ENCODE peak calls at places on chromosomes 1 and 21, in nine cellular contexts. One of them, this sample, is unnamed.

GRCh38 chr1:203945030-203945429 is 83.6 kb downstream of the SNRPE start:
- DNase-seq in uterus: no peak
- DNase-seq in effector memory CD4-positive, alpha-beta T cell: no peak
- DNase-seq in SJSA1: no peak
- DNase-seq in SK-N-MC: no peak
- DNase-seq in sigmoid colon: no peak
- DNase-seq in WERI-Rb-1: no peak
- DNase-seq in heart left ventricle: no peak
- DNase-seq in ovary: no peak
- DNase-seq in this sample: no peak

GRCh38 chr1:21499283-21499945 is 9.8 kb upstream of the ALPL start:
- DNase-seq in uterus: no peak
- DNase-seq in effector memory CD4-positive, alpha-beta T cell: no peak
- DNase-seq in SJSA1: no peak
- DNase-seq in SK-N-MC: no peak
- DNase-seq in sigmoid colon: no peak
- DNase-seq in WERI-Rb-1: no peak
- DNase-seq in heart left ventricle: no peak
- DNase-seq in ovary: no peak
- DNase-seq in this sample: no peak

GRCh38 chr1:206049919-206050600 is 2.9 kb upstream of the RHEX start:
- DNase-seq in uterus: no peak
- DNase-seq in effector memory CD4-positive, alpha-beta T cell: no peak
- DNase-seq in SJSA1: no peak
- DNase-seq in SK-N-MC: no peak
- DNase-seq in sigmoid colon: no peak
- DNase-seq in WERI-Rb-1: no peak
- DNase-seq in heart left ventricle: no peak
- DNase-seq in ovary: no peak
- DNase-seq in this sample: no peak

GRCh38 chr1:198639581-198640235 is 868 bp downstream of the PTPRC start:
- DNase-seq in uterus: no peak
- DNase-seq in effector memory CD4-positive, alpha-beta T cell: no peak
- DNase-seq in SJSA1: no peak
- DNase-seq in SK-N-MC: no peak
- DNase-seq in sigmoid colon: no peak
- DNase-seq in WERI-Rb-1: no peak
- DNase-seq in heart left ventricle: no peak
- DNase-seq in ovary: no peak
- DNase-seq in this sample: no peak

GRCh38 chr1:156241926-156242325 is at the start of gene BGLAP:
- DNase-seq in uterus: no peak
- DNase-seq in effector memory CD4-positive, alpha-beta T cell: no peak
- DNase-seq in SJSA1: no peak
- DNase-seq in SK-N-MC: no peak
- DNase-seq in sigmoid colon: no peak
- DNase-seq in WERI-Rb-1: no peak
- DNase-seq in heart left ventricle: no peak
- DNase-seq in ovary: no peak
- DNase-seq in this sample: no peak

GRCh38 chr1:98210064-98210463 is 289.2 kb upstream of the DPYD start:
- DNase-seq in uterus: no peak
- DNase-seq in effector memory CD4-positive, alpha-beta T cell: no peak
- DNase-seq in SJSA1: peak
- DNase-seq in SK-N-MC: no peak
- DNase-seq in sigmoid colon: no peak
- DNase-seq in WERI-Rb-1: no peak
- DNase-seq in heart left ventricle: no peak
- DNase-seq in ovary: no peak
- DNase-seq in this sample: no peak

GRCh38 chr1:1815606-1816281 is 37.5 kb upstream of the NADK start:
- DNase-seq in uterus: no peak
- DNase-seq in effector memory CD4-positive, alpha-beta T cell: no peak
- DNase-seq in SJSA1: no peak
- DNase-seq in SK-N-MC: no peak
- DNase-seq in sigmoid colon: no peak
- DNase-seq in WERI-Rb-1: no peak
- DNase-seq in heart left ventricle: no peak
- DNase-seq in ovary: no peak
- DNase-seq in this sample: no peak

GRCh38 chr1:87243573-87243972 is 85.1 kb upstream of the LMO4 start:
- DNase-seq in uterus: no peak
- DNase-seq in effector memory CD4-positive, alpha-beta T cell: no peak
- DNase-seq in SJSA1: no peak
- DNase-seq in SK-N-MC: no peak
- DNase-seq in sigmoid colon: no peak
- DNase-seq in WERI-Rb-1: no peak
- DNase-seq in heart left ventricle: no peak
- DNase-seq in ovary: no peak
- DNase-seq in this sample: no peak

GRCh38 chr1:95957748-95958147 is 723.7 kb downstream of the RWDD3 start:
- DNase-seq in uterus: no peak
- DNase-seq in effector memory CD4-positive, alpha-beta T cell: no peak
- DNase-seq in SJSA1: no peak
- DNase-seq in SK-N-MC: no peak
- DNase-seq in sigmoid colon: no peak
- DNase-seq in WERI-Rb-1: no peak
- DNase-seq in heart left ventricle: no peak
- DNase-seq in ovary: no peak
- DNase-seq in this sample: no peak

GRCh38 chr21:31846690-31847089 is 26.1 kb upstream of the HUNK start:
- DNase-seq in uterus: no peak
- DNase-seq in effector memory CD4-positive, alpha-beta T cell: no peak
- DNase-seq in SJSA1: no peak
- DNase-seq in SK-N-MC: no peak
- DNase-seq in sigmoid colon: no peak
- DNase-seq in WERI-Rb-1: no peak
- DNase-seq in heart left ventricle: no peak
- DNase-seq in ovary: no peak
- DNase-seq in this sample: no peak

GRCh38 chr1:68453060-68453665 is 3.4 kb upstream of the RPE65 start:
- DNase-seq in uterus: no peak
- DNase-seq in effector memory CD4-positive, alpha-beta T cell: no peak
- DNase-seq in SJSA1: no peak
- DNase-seq in SK-N-MC: no peak
- DNase-seq in sigmoid colon: no peak
- DNase-seq in WERI-Rb-1: no peak
- DNase-seq in heart left ventricle: no peak
- DNase-seq in ovary: no peak
- DNase-seq in this sample: no peak

GRCh38 chr1:165068716-165069115 is 287.8 kb downstream of the LMX1A start:
- DNase-seq in uterus: no peak
- DNase-seq in effector memory CD4-positive, alpha-beta T cell: no peak
- DNase-seq in SJSA1: no peak
- DNase-seq in SK-N-MC: no peak
- DNase-seq in sigmoid colon: no peak
- DNase-seq in WERI-Rb-1: no peak
- DNase-seq in heart left ventricle: no peak
- DNase-seq in ovary: no peak
- DNase-seq in this sample: no peak

GRCh38 chr1:108832929-108833328 is 24.0 kb downstream of the AKNAD1 start:
- DNase-seq in uterus: no peak
- DNase-seq in effector memory CD4-positive, alpha-beta T cell: no peak
- DNase-seq in SJSA1: no peak
- DNase-seq in SK-N-MC: no peak
- DNase-seq in sigmoid colon: no peak
- DNase-seq in WERI-Rb-1: no peak
- DNase-seq in heart left ventricle: no peak
- DNase-seq in ovary: no peak
- DNase-seq in this sample: no peak

GRCh38 chr1:110336300-110337039 is 2.7 kb upstream of the RBM15 start:
- DNase-seq in uterus: no peak
- DNase-seq in effector memory CD4-positive, alpha-beta T cell: no peak
- DNase-seq in SJSA1: no peak
- DNase-seq in SK-N-MC: no peak
- DNase-seq in sigmoid colon: no peak
- DNase-seq in WERI-Rb-1: no peak
- DNase-seq in heart left ventricle: peak
- DNase-seq in ovary: no peak
- DNase-seq in this sample: no peak

GRCh38 chr1:236168716-236169429 is 26.5 kb downstream of the GPR137B start:
- DNase-seq in uterus: peak
- DNase-seq in effector memory CD4-positive, alpha-beta T cell: no peak
- DNase-seq in SJSA1: no peak
- DNase-seq in SK-N-MC: no peak
- DNase-seq in sigmoid colon: peak
- DNase-seq in WERI-Rb-1: no peak
- DNase-seq in heart left ventricle: no peak
- DNase-seq in ovary: no peak
- DNase-seq in this sample: no peak

GRCh38 chr1:228416217-228416971 is at the start of gene TRIM17:
- DNase-seq in uterus: no peak
- DNase-seq in effector memory CD4-positive, alpha-beta T cell: no peak
- DNase-seq in SJSA1: no peak
- DNase-seq in SK-N-MC: no peak
- DNase-seq in sigmoid colon: no peak
- DNase-seq in WERI-Rb-1: peak
- DNase-seq in heart left ventricle: no peak
- DNase-seq in ovary: no peak
- DNase-seq in this sample: no peak

GRCh38 chr1:93848352-93848883 is 30.6 kb downstream of the DNTTIP2 start:
- DNase-seq in uterus: no peak
- DNase-seq in effector memory CD4-positive, alpha-beta T cell: no peak
- DNase-seq in SJSA1: no peak
- DNase-seq in SK-N-MC: no peak
- DNase-seq in sigmoid colon: no peak
- DNase-seq in WERI-Rb-1: no peak
- DNase-seq in heart left ventricle: no peak
- DNase-seq in ovary: no peak
- DNase-seq in this sample: no peak
- H3K4me3 ChIP-seq in uterus: peak
- H3K4me3 ChIP-seq in effector memory CD4-positive, alpha-beta T cell: peak
- H3K4me3 ChIP-seq in SJSA1: peak
- H3K4me3 ChIP-seq in SK-N-MC: peak
- H3K4me3 ChIP-seq in sigmoid colon: peak
- H3K4me3 ChIP-seq in WERI-Rb-1: peak
- H3K4me3 ChIP-seq in heart left ventricle: peak
- H3K4me3 ChIP-seq in ovary: peak
- H3K4me3 ChIP-seq in this sample: peak

GRCh38 chr1:218874801-218875400 is 298.8 kb upstream of the LYPLAL1 start:
- DNase-seq in uterus: no peak
- DNase-seq in effector memory CD4-positive, alpha-beta T cell: no peak
- DNase-seq in SJSA1: no peak
- DNase-seq in SK-N-MC: no peak
- DNase-seq in sigmoid colon: no peak
- DNase-seq in WERI-Rb-1: no peak
- DNase-seq in heart left ventricle: no peak
- DNase-seq in ovary: no peak
- DNase-seq in this sample: no peak
- H3K4me3 ChIP-seq in uterus: no peak
- H3K4me3 ChIP-seq in effector memory CD4-positive, alpha-beta T cell: no peak
- H3K4me3 ChIP-seq in SJSA1: no peak
- H3K4me3 ChIP-seq in SK-N-MC: no peak
- H3K4me3 ChIP-seq in sigmoid colon: no peak
- H3K4me3 ChIP-seq in WERI-Rb-1: no peak
- H3K4me3 ChIP-seq in heart left ventricle: no peak
- H3K4me3 ChIP-seq in ovary: no peak
- H3K4me3 ChIP-seq in this sample: no peak

DNA sequence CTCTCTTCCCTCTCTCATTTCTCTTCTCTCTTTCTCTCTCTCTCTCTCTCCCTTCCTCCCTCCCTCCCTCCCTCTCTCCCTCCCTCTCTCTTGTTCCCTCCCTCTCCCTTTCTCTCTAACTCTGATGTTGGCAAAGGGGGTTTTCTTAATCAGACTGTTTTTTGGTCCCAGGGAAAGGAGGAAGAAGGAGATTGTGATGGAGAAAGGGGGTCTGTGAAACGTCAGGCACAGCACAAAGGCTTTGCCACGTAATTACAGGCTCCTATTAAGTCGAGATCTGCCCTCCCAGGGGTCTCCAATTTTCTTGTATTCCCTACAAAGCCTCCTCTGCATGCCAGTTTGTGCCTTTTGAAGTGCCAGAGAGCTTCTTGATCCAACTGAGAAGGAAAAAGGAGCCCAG is 920 bp upstream of the PRRX1 start:
- DNase-seq in uterus: no peak
- DNase-seq in effector memory CD4-positive, alpha-beta T cell: no peak
- DNase-seq in SJSA1: peak
- DNase-seq in SK-N-MC: no peak
- DNase-seq in sigmoid colon: no peak
- DNase-seq in WERI-Rb-1: no peak
- DNase-seq in heart left ventricle: no peak
- DNase-seq in ovary: peak
- DNase-seq in this sample: no peak
- H3K4me3 ChIP-seq in uterus: peak
- H3K4me3 ChIP-seq in effector memory CD4-positive, alpha-beta T cell: no peak
- H3K4me3 ChIP-seq in SJSA1: no peak
- H3K4me3 ChIP-seq in SK-N-MC: peak
- H3K4me3 ChIP-seq in sigmoid colon: peak
- H3K4me3 ChIP-seq in WERI-Rb-1: peak
- H3K4me3 ChIP-seq in heart left ventricle: peak
- H3K4me3 ChIP-seq in ovary: peak
- H3K4me3 ChIP-seq in this sample: no peak

GRCh38 chr1:117620440-117620839 is 14.6 kb downstream of the TENT5C start:
- DNase-seq in uterus: no peak
- DNase-seq in effector memory CD4-positive, alpha-beta T cell: no peak
- DNase-seq in SJSA1: no peak
- DNase-seq in SK-N-MC: no peak
- DNase-seq in sigmoid colon: no peak
- DNase-seq in WERI-Rb-1: no peak
- DNase-seq in heart left ventricle: no peak
- DNase-seq in ovary: no peak
- DNase-seq in this sample: no peak

GRCh38 chr1:117621316-117621715 is 15.5 kb downstream of the TENT5C start:
- DNase-seq in uterus: no peak
- DNase-seq in effector memory CD4-positive, alpha-beta T cell: no peak
- DNase-seq in SJSA1: no peak
- DNase-seq in SK-N-MC: no peak
- DNase-seq in sigmoid colon: no peak
- DNase-seq in WERI-Rb-1: no peak
- DNase-seq in heart left ventricle: no peak
- DNase-seq in ovary: no peak
- DNase-seq in this sample: no peak

GRCh38 chr1:117623141-117623540 is 17.3 kb downstream of the TENT5C start:
- DNase-seq in uterus: no peak
- DNase-seq in effector memory CD4-positive, alpha-beta T cell: no peak
- DNase-seq in SJSA1: no peak
- DNase-seq in SK-N-MC: no peak
- DNase-seq in sigmoid colon: no peak
- DNase-seq in WERI-Rb-1: no peak
- DNase-seq in heart left ventricle: no peak
- DNase-seq in ovary: no peak
- DNase-seq in this sample: no peak

GRCh38 chr1:117622726-117623125 is 16.9 kb downstream of the TENT5C start:
- DNase-seq in uterus: no peak
- DNase-seq in effector memory CD4-positive, alpha-beta T cell: no peak
- DNase-seq in SJSA1: no peak
- DNase-seq in SK-N-MC: no peak
- DNase-seq in sigmoid colon: no peak
- DNase-seq in WERI-Rb-1: no peak
- DNase-seq in heart left ventricle: no peak
- DNase-seq in ovary: no peak
- DNase-seq in this sample: no peak

DNA sequence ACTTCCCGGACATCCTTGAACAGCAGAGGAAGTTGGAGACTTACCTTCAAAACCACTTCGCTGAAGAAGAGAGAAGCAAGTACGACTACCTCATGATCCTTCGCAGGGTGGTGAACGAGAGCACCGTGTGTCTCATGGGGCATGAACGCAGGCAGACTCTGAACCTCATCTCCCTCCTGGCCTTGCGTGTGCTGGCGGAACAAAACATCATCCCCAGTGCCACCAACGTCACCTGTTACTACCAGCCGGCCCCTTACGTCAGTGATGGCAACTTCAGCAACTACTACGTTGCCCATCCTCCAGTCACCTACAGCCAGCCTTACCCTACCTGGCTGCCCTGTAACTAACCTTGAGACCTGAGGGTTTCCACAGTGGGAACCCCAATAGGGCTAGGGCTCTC is 17.9 kb downstream of the TENT5C start:
- DNase-seq in uterus: no peak
- DNase-seq in effector memory CD4-positive, alpha-beta T cell: no peak
- DNase-seq in SJSA1: no peak
- DNase-seq in SK-N-MC: no peak
- DNase-seq in sigmoid colon: no peak
- DNase-seq in WERI-Rb-1: no peak
- DNase-seq in heart left ventricle: no peak
- DNase-seq in ovary: no peak
- DNase-seq in this sample: no peak
- H3K4me3 ChIP-seq in uterus: no peak
- H3K4me3 ChIP-seq in effector memory CD4-positive, alpha-beta T cell: no peak
- H3K4me3 ChIP-seq in SJSA1: no peak
- H3K4me3 ChIP-seq in SK-N-MC: no peak
- H3K4me3 ChIP-seq in sigmoid colon: no peak
- H3K4me3 ChIP-seq in WERI-Rb-1: no peak
- H3K4me3 ChIP-seq in heart left ventricle: no peak
- H3K4me3 ChIP-seq in ovary: no peak
- H3K4me3 ChIP-seq in this sample: no peak